ENCODE peak calls at places on chromosomes 13 and 19, in five cellular contexts. J is gastrocnemius medialis; T is CD8-positive, alpha-beta memory T cell; C is suprapubic skin; D is astrocyte. Z is an unnamed sample.

GRCh38 chr13:114099918-114100445 is 32.4 kb downstream of the RASA3 start:
- DNase-seq in D (peak), T (no peak), C (peak), J (no peak), Z (peak)

GRCh38 chr13:50065712-50066111 is 50.5 kb downstream of the KCNRG start:
- DNase-seq in D (no peak), C (no peak), J (no peak), T (no peak), Z (no peak)

GRCh38 chr13:109154546-109154945 is 525.1 kb downstream of the MYO16 start:
- DNase-seq in C (no peak), D (peak), T (no peak), J (no peak), Z (no peak)

GRCh38 chr19:36898422-36898821 is 17.7 kb downstream of the ZNF829 start:
- DNase-seq in D (no peak), T (no peak), C (no peak), J (no peak), Z (no peak)

GRCh38 chr19:51686171-51686570 is 7.0 kb upstream of the SPACA6 start:
- DNase-seq in D (no peak), J (no peak), T (no peak), C (no peak), Z (no peak)

GRCh38 chr13:103009061-103009840 is 57.0 kb downstream of the SLC10A2 start:
- DNase-seq in D (no peak), T (no peak), J (no peak), C (no peak), Z (no peak)

GRCh38 chr13:59665184-59665583 is 498.5 kb downstream of the DIAPH3 start:
- DNase-seq in D (no peak), C (no peak), T (no peak), J (no peak), Z (no peak)

GRCh38 chr19:42325896-42326771 is 699 bp downstream of the MEGF8 start:
- DNase-seq in C (no peak), J (no peak), T (no peak), D (no peak), Z (no peak)

GRCh38 chr13:33235078-33235477 is 50.5 kb downstream of the STARD13 start:
- DNase-seq in C (no peak), J (peak), D (peak), T (no peak), Z (no peak)

GRCh38 chr13:41652735-41653361 is 195.5 kb downstream of the RGCC start:
- DNase-seq in T (no peak), J (no peak), D (no peak), C (no peak), Z (no peak)

GRCh38 chr13:107864543-107865460 is 350.5 kb downstream of the LIG4 start:
- DNase-seq in J (no peak), C (no peak), D (peak), T (no peak), Z (no peak)

GRCh38 chr13:107865643-107866006 is 349.7 kb downstream of the LIG4 start:
- DNase-seq in D (peak), T (no peak), J (no peak), C (no peak), Z (no peak)

GRCh38 chr13:107866007-107866665 is 349.2 kb downstream of the LIG4 start:
- DNase-seq in C (no peak), T (no peak), D (peak), J (no peak), Z (no peak)

GRCh38 chr13:107867701-107868661 is 347.4 kb downstream of the LIG4 start:
- DNase-seq in T (no peak), D (peak), J (no peak), C (no peak), Z (no peak)

DNA sequence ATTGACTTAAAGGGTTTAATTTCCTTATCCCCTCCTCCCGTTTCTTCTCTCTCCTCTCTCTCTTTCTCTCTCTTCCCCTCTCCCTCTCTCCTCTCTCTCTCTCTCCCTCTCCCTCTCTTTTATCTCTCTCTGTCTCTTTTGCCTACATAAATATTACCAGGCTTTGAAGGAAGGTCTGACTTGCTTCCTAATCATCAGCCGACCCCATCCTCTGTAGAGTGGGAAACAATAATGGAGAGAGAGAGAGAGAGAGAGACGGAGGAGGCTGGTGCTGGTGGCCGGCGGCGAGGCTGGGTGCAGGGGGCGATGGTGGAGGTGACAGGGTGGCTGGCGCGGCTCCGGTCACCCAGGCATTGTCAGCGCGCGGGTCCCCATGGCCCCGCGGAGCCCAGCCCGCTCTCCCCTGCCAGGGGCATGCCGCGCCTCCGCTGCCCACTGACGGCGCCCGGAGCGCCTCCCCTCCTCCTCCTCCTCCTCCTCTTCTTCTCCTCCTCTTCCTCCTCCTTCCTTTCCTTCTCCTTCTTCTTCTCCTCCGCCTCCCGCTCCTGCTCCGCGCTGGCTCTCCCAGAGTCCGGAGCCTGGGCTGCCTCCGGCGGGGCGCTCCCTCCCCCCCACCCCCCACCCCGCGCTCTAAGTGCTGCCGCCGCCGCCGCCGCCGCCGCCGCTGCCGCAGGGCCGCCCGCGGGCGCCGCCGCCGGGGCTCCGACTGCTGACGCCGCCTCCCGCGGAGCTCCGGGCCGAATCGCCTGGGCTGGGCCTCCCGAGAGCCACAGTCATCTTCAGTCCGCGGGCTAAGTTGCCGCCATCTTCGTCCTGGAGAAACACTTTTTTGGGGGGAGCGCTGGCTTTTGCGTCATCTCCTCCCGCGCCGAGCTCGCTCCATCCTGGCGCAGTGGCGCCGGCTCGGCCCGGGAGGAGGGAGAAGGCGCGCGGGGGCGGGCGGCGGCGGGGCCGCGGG is 348.4 kb downstream of the LIG4 start:
- DNase-seq in D (peak), C (no peak), T (no peak), J (no peak), Z (no peak)
- H3K4me3 ChIP-seq in D (peak), C (peak), T (no peak), J (peak), Z (no peak)

GRCh38 chr19:31392514-31392913 is 43.3 kb upstream of the TSHZ3 start:
- DNase-seq in D (no peak), C (no peak), J (no peak), T (no peak), Z (no peak)

GRCh38 chr19:31389874-31390273 is 40.6 kb upstream of the TSHZ3 start:
- DNase-seq in T (no peak), J (no peak), D (no peak), C (no peak), Z (no peak)

GRCh38 chr19:31387662-31388175 is 38.5 kb upstream of the TSHZ3 start:
- DNase-seq in C (no peak), T (no peak), D (no peak), J (no peak), Z (no peak)

GRCh38 chr19:31391518-31391917 is 42.3 kb upstream of the TSHZ3 start:
- DNase-seq in J (no peak), D (no peak), T (no peak), C (no peak), Z (no peak)

DNA sequence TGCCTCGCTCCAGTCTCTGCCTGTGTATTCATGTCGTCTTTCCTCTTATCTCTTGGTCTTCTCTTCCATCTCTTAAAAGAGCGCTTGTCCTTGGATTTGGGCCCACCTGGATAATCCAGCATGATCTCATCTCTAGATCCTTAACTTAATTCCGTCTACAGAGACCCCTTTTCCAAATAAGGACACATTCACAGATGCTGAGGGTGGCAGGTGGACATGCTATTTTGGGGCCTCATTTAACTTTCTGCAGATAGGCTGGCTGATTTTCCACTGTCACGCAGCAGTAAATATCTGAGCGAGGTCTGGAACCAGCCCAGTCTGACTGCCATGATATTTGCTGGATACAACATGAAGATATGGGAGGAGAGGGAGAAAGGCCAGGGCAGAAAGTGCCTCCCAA is 41.5 kb upstream of the TSHZ3 start:
- DNase-seq in T (no peak), C (no peak), D (no peak), J (no peak), Z (no peak)
- H3K4me3 ChIP-seq in T (no peak), C (no peak), D (no peak), J (no peak), Z (no peak)

DNA sequence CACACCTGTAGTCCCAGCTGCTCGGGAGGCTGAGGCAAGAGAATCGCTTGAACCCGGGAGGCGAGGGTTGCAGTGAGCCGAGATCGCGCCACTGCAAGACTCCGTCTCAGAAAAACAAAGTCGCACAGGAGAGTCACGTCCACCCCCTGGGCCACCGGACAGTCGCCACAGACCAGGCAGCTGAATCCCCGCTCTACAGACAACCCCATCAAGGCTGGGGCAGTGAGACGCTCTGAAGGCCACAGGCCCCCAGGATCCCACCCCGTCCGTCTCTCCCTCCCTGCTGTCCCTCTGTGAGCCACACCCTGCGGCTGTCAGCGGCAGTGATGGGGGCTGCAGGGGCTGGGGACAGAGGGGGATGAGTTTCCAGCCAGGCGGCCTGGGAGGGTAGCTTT is 15.5 kb upstream of the PTBP1 start:
- DNase-seq in T (no peak), D (no peak), J (no peak), C (peak), Z (no peak)
- H3K4me3 ChIP-seq in T (no peak), D (no peak), J (peak), C (no peak), Z (no peak)

GRCh38 chr19:40257096-40257517 is 28.0 kb downstream of the AKT2 start:
- DNase-seq in T (no peak), C (no peak), J (peak), D (no peak), Z (no peak)

GRCh38 chr19:40256511-40256910 is 28.6 kb downstream of the AKT2 start:
- DNase-seq in J (no peak), C (no peak), T (no peak), D (no peak), Z (no peak)

GRCh38 chr19:40253611-40254092 is 27.2 kb upstream of the CCNP start:
- DNase-seq in J (no peak), T (no peak), D (no peak), C (no peak), Z (no peak)

GRCh38 chr19:40255619-40256166 is 29.2 kb upstream of the CCNP start:
- DNase-seq in J (no peak), D (no peak), C (no peak), T (no peak), Z (no peak)

GRCh38 chr19:40254714-40255418 is 28.4 kb upstream of the CCNP start:
- DNase-seq in J (no peak), D (no peak), T (no peak), C (no peak), Z (no peak)
- H3K4me3 ChIP-seq in J (no peak), D (no peak), T (no peak), C (no peak), Z (no peak)

DNA sequence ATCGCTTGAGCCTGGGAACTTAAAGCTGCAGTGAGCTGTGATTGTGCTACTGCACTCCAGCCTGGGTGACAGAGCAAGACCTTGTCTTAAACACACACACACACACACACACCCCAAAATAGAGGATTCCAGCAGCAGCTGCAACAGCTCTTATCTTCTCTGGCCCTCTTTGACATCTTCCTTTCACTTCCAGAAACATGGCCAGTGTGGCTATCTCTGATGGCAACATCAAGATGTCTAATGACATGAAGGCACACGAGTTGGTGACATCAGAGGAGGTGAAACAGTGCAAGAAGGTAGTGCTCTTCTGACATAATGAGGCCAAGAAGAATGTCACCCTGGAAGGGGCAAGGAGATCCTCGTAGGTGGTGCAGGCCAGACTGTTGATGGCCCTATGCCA is 81.2 kb downstream of the TM9SF2 start:
- DNase-seq in J (no peak), D (no peak), C (no peak), T (no peak), Z (peak)
- H3K4me3 ChIP-seq in J (no peak), D (no peak), C (no peak), T (no peak), Z (no peak)

DNA sequence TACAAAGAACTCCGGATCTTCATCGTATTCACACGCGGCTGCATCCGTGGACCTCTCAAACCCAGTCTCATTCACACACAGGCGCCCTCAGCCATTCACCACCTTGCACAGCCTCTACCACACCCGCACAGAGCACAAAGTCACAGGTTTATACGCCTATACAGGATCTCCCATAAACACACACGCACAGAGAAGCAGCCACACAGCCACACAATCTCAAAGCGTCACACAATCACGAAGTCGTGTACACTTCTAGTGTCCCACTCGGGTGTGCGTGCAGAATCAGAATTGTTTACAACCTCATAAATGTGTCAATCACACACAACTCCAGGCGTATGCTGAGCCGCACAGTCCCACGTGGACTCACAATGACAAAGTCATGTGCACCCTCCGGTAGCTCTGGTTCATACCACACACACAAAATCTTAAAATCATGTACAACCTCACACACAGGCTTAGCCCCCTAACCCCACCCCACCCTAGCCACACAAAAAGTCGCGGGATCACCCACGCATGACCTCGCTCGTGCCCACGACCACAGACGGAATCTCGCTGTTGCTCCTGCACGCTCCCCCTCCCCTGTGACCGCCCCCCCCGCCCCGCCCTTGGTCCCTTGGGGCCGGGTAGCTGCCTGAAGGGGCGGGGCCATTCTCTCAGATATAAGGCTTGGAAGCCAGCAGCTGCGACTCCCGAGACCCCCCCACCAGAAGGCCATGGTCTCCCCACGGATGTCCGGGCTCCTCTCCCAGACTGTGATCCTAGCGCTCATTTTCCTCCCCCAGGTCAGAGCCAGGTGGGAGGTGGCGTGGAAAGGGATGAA is at the start of gene DLL3:
- DNase-seq in J (no peak), D (no peak), T (no peak), C (no peak), Z (no peak)
- H3K4me3 ChIP-seq in J (no peak), D (peak), T (peak), C (peak), Z (no peak)

GRCh38 chr13:76884167-76884566 is 2.0 kb downstream of the KCTD12 start:
- DNase-seq in J (no peak), C (no peak), T (no peak), D (no peak), Z (no peak)
- H3K4me3 ChIP-seq in J (peak), C (peak), T (no peak), D (peak), Z (peak)

GRCh38 chr13:75153834-75154233 is 328.1 kb downstream of the TBC1D4 start:
- DNase-seq in J (no peak), D (peak), T (no peak), C (no peak), Z (no peak)
- H3K4me3 ChIP-seq in J (no peak), D (no peak), T (no peak), C (no peak), Z (no peak)